ENCODE peak calls at places on chromosomes 12 and 14, in nine cellular contexts. J is sigmoid colon, D is HCT116, M is K562, O is stomach, L is endothelial cell of umbilical vein, Q is Panc1, S is GM23338, G is spleen. X is an unnamed sample. For H3K4me1, the result is how much of the 10 kb centered on the place peaks cover.

GRCh38 chr14:22178330-22178981 is 410.6 kb downstream of the DAD1 start:
- DNase-seq in G (no peak), Q (no peak), O (no peak), L (no peak), J (no peak), D (no peak), S (no peak), M (no peak), X (no peak)

GRCh38 chr12:10708862-10709261 is 14.3 kb downstream of the YBX3 start:
- DNase-seq in O (no peak), M (no peak), S (no peak), J (no peak), D (no peak), L (no peak), G (no peak), Q (no peak), X (no peak)

GRCh38 chr12:58349161-58349560 is 407.8 kb downstream of the ATP23 start:
- DNase-seq in J (no peak), M (no peak), S (no peak), G (no peak), L (peak), Q (no peak), D (no peak), O (no peak), X (no peak)

GRCh38 chr12:50110762-50111416 is 1.1 kb upstream of the COX14 start:
- DNase-seq in M (peak), O (peak), J (peak), G (peak), Q (no peak), D (no peak), S (peak), L (no peak), X (peak)

GRCh38 chr12:109761631-109761950 is 48.0 kb downstream of the FAM222A start:
- DNase-seq in Q (no peak), S (no peak), L (no peak), J (peak), O (peak), G (no peak), M (no peak), D (no peak), X (no peak)

GRCh38 chr14:94028450-94028826 is 2.3 kb downstream of the OTUB2 start:
- DNase-seq in L (no peak), M (no peak), O (no peak), Q (peak), J (no peak), G (no peak), D (peak), S (no peak), X (no peak)

GRCh38 chr12:111699-112591 is 45.4 kb downstream of the IQSEC3 start:
- DNase-seq in S (no peak), D (no peak), O (no peak), Q (no peak), L (no peak), J (peak), M (peak), G (peak), X (peak)

GRCh38 chr12:94603434-94604068 is 46.8 kb downstream of the TMCC3 start:
- DNase-seq in M (peak), L (no peak), D (peak), O (peak), S (peak), J (no peak), Q (no peak), G (peak), X (peak)

GRCh38 chr14:32693114-32693513 is 245.6 kb upstream of the NPAS3 start:
- DNase-seq in D (no peak), M (no peak), Q (no peak), L (no peak), O (no peak), J (no peak), G (no peak), S (peak), X (peak)

GRCh38 chr12:120110550-120111501 is 5.7 kb downstream of the RAB35 start:
- DNase-seq in S (peak), L (no peak), O (peak), G (peak), D (no peak), J (peak), Q (no peak), M (no peak), X (peak)

GRCh38 chr12:9329019-9329418 is 120.8 kb upstream of the PZP start:
- DNase-seq in L (no peak), G (no peak), S (no peak), J (no peak), D (no peak), M (no peak), Q (no peak), O (no peak), X (no peak)

GRCh38 chr14:87131879-87132278 is 861.1 kb downstream of the GALC start:
- DNase-seq in G (no peak), Q (no peak), J (no peak), D (no peak), O (no peak), M (no peak), L (no peak), S (peak), X (no peak)

GRCh38 chr12:6631549-6631961 is 4.2 kb downstream of the LPAR5 start:
- DNase-seq in J (no peak), G (no peak), M (no peak), S (no peak), D (no peak), O (peak), Q (no peak), L (no peak), X (peak)

GRCh38 chr12:47356129-47356622 is 276.4 kb upstream of the AMIGO2 start:
- DNase-seq in Q (no peak), L (no peak), D (no peak), O (no peak), M (no peak), J (no peak), G (no peak), S (no peak), X (no peak)

GRCh38 chr12:57844725-57845477 is 1.6 kb downstream of the CTDSP2 start:
- DNase-seq in Q (no peak), G (peak), O (peak), S (peak), D (peak), M (peak), L (no peak), J (peak), X (peak)

GRCh38 chr12:25840678-25841077 is 117.8 kb upstream of the RASSF8 start:
- DNase-seq in J (no peak), Q (no peak), S (no peak), O (no peak), L (peak), M (no peak), D (no peak), G (no peak), X (no peak)

GRCh38 chr14:93064411-93065271 is 51.1 kb downstream of the ITPK1 start:
- DNase-seq in D (no peak), G (no peak), L (no peak), O (no peak), Q (no peak), J (peak), S (no peak), M (no peak), X (no peak)

GRCh38 chr14:56150018-56150417 is 31.8 kb downstream of the PELI2 start:
- DNase-seq in J (no peak), S (no peak), D (no peak), G (no peak), Q (no peak), L (no peak), M (no peak), O (no peak), X (no peak)

GRCh38 chr14:59739794-59740193 is 130.8 kb downstream of the RTN1 start:
- DNase-seq in Q (no peak), G (no peak), D (no peak), J (no peak), L (no peak), M (no peak), O (no peak), S (no peak), X (no peak)

GRCh38 chr14:60622920-60623263 is 26.4 kb downstream of the SIX1 start:
- DNase-seq in Q (no peak), J (no peak), D (no peak), G (no peak), O (no peak), S (no peak), M (no peak), L (no peak), X (no peak)

GRCh38 chr12:96208346-96208745 is 14.2 kb downstream of the ELK3 start:
- DNase-seq in D (no peak), O (no peak), L (peak), M (no peak), G (no peak), Q (no peak), J (no peak), S (no peak), X (no peak)
- H3K4me1 ChIP-seq in D (under half), O (under half), L (half or more), M (under half), G (half or more), Q (under half), J (under half), S (under half), X (under half)

DNA sequence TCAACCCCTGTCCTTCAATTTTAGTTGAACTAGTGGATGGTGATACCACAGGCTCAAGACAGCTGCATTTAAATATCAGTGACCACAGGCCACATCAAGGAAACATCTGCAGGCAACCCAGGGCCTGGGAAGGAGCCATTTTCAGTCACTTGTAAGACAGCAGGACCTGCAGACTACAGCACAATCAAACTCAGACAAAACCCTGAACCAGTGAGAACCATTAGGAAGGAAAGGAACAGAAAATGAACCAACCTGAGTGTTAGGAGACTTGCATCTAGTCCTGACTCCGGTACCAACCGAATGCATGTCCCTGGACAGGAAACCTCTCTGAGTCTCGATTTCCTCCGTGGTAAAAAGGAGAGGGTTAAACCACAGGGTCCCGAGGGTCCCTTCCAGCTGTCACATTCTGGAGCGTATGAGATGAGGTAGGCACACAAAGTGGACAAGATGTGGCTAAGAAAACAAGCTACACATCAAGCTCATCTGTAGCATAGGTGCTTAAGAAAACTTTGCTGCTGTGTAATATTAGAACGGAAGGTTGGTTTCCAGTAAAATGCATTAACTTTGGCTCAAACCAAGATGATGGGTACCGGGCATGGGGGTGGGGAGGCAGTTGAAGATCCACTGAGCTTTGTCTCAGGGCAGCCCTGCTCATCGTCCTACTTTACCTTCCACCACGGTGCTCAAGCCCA is 1.6 kb upstream of the CDKN1B start:
- DNase-seq in D (no peak), O (no peak), S (no peak), G (no peak), L (peak), Q (no peak), M (no peak), J (no peak), X (peak)
- TF ChIP-seq POLR2AphosphoS5 in D (no peak), O (no peak), S (no peak), G (no peak), L (no peak), Q (no peak), M (no peak), J (no peak), X (no peak)

GRCh38 chr12:52969828-52970569 is 21.1 kb downstream of the KRT18 start:
- DNase-seq in D (no peak), G (no peak), M (no peak), Q (no peak), S (no peak), J (no peak), L (no peak), O (peak), X (peak)
- H3K27ac ChIP-seq in D (peak), G (no peak), M (no peak), Q (peak), S (no peak), J (no peak), L (no peak), O (no peak), X (peak)

GRCh38 chr12:64672925-64673409 is 62.7 kb downstream of the RASSF3 start:
- DNase-seq in G (no peak), L (peak), Q (no peak), O (peak), J (peak), S (no peak), D (peak), M (peak), X (peak)

GRCh38 chr12:64673490-64674169 is 63.3 kb downstream of the RASSF3 start:
- DNase-seq in S (no peak), O (no peak), J (no peak), M (no peak), L (peak), G (no peak), D (no peak), Q (no peak), X (no peak)

GRCh38 chr12:64670039-64670438 is 59.7 kb downstream of the RASSF3 start:
- DNase-seq in S (no peak), Q (no peak), L (peak), J (no peak), D (no peak), M (no peak), G (no peak), O (no peak), X (no peak)

GRCh38 chr12:64670856-64671639 is 60.8 kb downstream of the RASSF3 start:
- DNase-seq in D (peak), O (peak), Q (no peak), S (no peak), L (peak), J (peak), G (no peak), M (no peak), X (peak)

GRCh38 chr12:64671682-64672081 is 61.4 kb downstream of the RASSF3 start:
- DNase-seq in G (no peak), D (no peak), L (no peak), S (no peak), M (no peak), Q (no peak), J (no peak), O (no peak), X (no peak)
- H3K4me1 ChIP-seq in G (half or more), D (half or more), L (half or more), S (half or more), M (under half), Q (half or more), J (half or more), O (half or more), X (half or more)

DNA sequence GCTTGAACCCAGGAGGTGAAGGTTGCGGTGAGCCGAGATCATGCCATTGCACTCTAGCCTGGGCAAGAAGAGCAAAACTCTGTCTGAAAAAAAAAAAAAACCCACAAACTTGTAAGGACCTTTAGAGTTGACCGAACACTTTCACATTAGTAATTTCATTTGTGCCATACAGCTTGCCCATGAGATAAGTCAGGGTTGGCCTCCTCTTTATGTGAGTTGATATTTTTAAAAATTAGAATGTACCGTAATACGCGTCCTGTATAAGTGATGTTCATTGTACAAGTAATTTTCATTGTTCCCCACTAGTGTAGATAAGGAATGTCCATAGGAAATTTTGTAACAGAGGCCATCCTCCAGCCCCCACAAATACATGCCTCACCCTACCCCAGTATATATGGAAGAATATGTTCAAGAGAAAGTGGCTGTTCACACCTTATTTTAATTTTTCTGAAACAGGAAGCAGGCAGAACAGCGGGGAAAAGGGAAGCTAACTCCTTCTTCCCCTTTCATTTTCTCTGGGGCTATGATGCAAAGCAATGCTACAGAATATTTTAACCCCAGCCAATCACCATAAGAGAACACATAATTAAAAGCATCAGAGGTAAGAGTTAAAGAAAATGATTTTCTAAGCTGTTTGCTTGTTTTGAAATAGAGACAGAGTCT is 31.9 kb upstream of the HIF1A start:
- DNase-seq in D (no peak), G (no peak), L (no peak), M (no peak), J (no peak), S (no peak), O (no peak), Q (no peak), X (no peak)
- TF ChIP-seq POLR2AphosphoS5 in D (no peak), G (no peak), L (no peak), M (no peak), J (no peak), S (no peak), O (no peak), Q (no peak), X (no peak)

DNA sequence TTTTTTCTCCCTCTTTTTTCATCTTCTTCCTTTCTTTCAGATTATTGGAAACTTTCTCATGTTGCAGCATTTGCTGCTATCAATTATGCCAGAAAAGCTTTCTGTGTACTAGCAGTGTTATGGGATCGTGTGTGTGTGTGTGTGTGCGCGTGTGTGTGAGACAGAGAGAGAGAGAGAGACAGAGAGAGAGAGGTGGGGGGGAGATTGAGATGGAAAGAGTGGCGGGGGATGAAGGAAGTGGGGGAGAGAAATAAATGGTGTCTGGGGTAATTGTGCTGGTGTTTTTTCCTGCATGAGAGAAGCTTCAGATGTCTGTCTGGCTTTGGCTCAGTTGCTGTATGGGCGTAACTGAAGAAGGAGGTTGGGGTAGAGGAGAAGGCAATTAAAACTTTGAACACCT is 268.9 kb downstream of the RAD51B start:
- DNase-seq in M (no peak), L (no peak), Q (peak), D (peak), O (no peak), S (no peak), J (peak), G (no peak), X (no peak)
- H3K27ac ChIP-seq in M (no peak), L (no peak), Q (peak), D (peak), O (no peak), S (no peak), J (peak), G (no peak), X (peak)

GRCh38 chr14:64504897-64505771 is 564 bp downstream of the ZBTB1 start:
- DNase-seq in D (peak), G (peak), J (peak), Q (no peak), L (peak), O (peak), S (peak), M (peak), X (peak)
- H3K4me1 ChIP-seq in D (under half), G (under half), J (half or more), Q (under half), L (under half), O (half or more), S (half or more), M (under half), X (under half)

DNA sequence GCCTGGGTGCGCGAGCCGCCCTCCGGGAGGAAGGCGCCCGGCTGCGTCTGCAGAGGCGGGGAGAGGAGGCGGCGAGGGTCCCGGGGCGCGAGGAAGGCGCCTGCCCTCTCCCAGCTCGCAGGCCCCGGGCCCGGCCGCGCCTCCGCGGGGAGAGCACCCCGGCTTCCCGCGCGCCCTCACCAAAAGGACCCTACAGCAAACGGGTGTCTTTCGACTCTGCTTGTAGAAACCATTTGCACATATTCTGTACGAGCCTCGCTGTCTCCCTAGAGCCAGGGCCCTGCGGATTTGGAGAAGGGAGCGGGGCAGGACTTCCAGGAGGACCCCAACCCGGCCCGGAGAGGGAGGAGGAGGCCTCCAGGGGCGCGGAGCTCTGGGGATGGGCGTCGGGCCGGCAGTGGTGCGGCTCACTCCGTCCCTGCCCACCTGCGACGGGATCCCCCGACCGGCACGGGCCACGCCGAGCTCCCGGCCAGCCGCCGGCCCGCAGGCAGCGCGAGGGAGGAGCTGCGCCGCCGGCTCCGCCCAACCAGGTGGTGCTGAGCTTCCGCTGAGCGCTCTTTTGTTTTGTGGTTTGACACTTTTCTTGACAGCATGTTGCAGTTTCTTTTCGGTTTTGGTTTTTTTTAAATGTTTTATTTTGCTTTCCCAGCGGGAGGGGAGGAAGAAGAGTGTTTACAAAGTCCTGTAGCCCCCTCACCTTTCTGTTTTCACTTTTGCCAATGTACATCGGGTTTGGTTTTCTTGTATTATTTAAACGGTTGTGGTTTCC is 103.2 kb upstream of the FKBP4 start:
- DNase-seq in L (no peak), J (no peak), D (peak), S (peak), Q (no peak), M (no peak), G (peak), O (no peak), X (peak)
- TF ChIP-seq POLR2AphosphoS5 in L (no peak), J (no peak), D (peak), S (peak), Q (no peak), M (no peak), G (peak), O (no peak), X (no peak)

X was measured in transverse colon.